ENCODE peak calls at places on chromosomes 11 and 22, in four cellular contexts. One of them, this sample, is unnamed.

GRCh38 chr22:34812631-34813030 is 253.3 kb upstream of the ISX start:
- DNase-seq in stimulated activated CD4-positive, alpha-beta T cell treated with anti-CD3 and anti-CD28 coated beads, Interleukin-12 subunit alpha, Interleukin-12 subunit beta, amount 100 ng/mL, for 48 hours: no peak
- DNase-seq in fibroblast of villous mesenchyme: no peak
- DNase-seq in posterior vena cava: no peak
- DNase-seq in this sample: no peak

GRCh38 chr11:28932940-28933339 is 824.8 kb downstream of the METTL15 start:
- DNase-seq in fibroblast of villous mesenchyme: no peak
- DNase-seq in stimulated activated CD4-positive, alpha-beta T cell treated with anti-CD3 and anti-CD28 coated beads, Interleukin-12 subunit alpha, Interleukin-12 subunit beta, amount 100 ng/mL, for 48 hours: no peak
- DNase-seq in posterior vena cava: no peak
- DNase-seq in this sample: no peak

GRCh38 chr11:77085652-77086051 is 17.0 kb upstream of the OMP start:
- DNase-seq in stimulated activated CD4-positive, alpha-beta T cell treated with anti-CD3 and anti-CD28 coated beads, Interleukin-12 subunit alpha, Interleukin-12 subunit beta, amount 100 ng/mL, for 48 hours: no peak
- DNase-seq in posterior vena cava: peak; percentile 32
- DNase-seq in fibroblast of villous mesenchyme: no peak
- DNase-seq in this sample: peak; percentile 47

GRCh38 chr11:2912498-2912897 is 16.7 kb downstream of the PHLDA2 start:
- DNase-seq in posterior vena cava: no peak
- DNase-seq in stimulated activated CD4-positive, alpha-beta T cell treated with anti-CD3 and anti-CD28 coated beads, Interleukin-12 subunit alpha, Interleukin-12 subunit beta, amount 100 ng/mL, for 48 hours: no peak
- DNase-seq in fibroblast of villous mesenchyme: peak; percentile 54
- DNase-seq in this sample: no peak

GRCh38 chr11:69463181-69463891 is 18.1 kb upstream of the LINC01488 start:
- DNase-seq in posterior vena cava: peak; percentile 90
- DNase-seq in stimulated activated CD4-positive, alpha-beta T cell treated with anti-CD3 and anti-CD28 coated beads, Interleukin-12 subunit alpha, Interleukin-12 subunit beta, amount 100 ng/mL, for 48 hours: no peak
- DNase-seq in fibroblast of villous mesenchyme: peak; percentile 73
- DNase-seq in this sample: no peak

GRCh38 chr11:13135385-13136271 is 126.5 kb downstream of the RASSF10 start:
- DNase-seq in stimulated activated CD4-positive, alpha-beta T cell treated with anti-CD3 and anti-CD28 coated beads, Interleukin-12 subunit alpha, Interleukin-12 subunit beta, amount 100 ng/mL, for 48 hours: no peak
- DNase-seq in fibroblast of villous mesenchyme: peak; percentile 64
- DNase-seq in posterior vena cava: no peak
- DNase-seq in this sample: no peak

GRCh38 chr22:31613286-31613903 is 48.6 kb downstream of the PISD start:
- DNase-seq in fibroblast of villous mesenchyme: no peak
- DNase-seq in stimulated activated CD4-positive, alpha-beta T cell treated with anti-CD3 and anti-CD28 coated beads, Interleukin-12 subunit alpha, Interleukin-12 subunit beta, amount 100 ng/mL, for 48 hours: no peak
- DNase-seq in posterior vena cava: no peak
- DNase-seq in this sample: no peak

GRCh38 chr22:35589071-35589735 is 27.9 kb downstream of the MB start:
- DNase-seq in fibroblast of villous mesenchyme: peak; percentile 98
- DNase-seq in posterior vena cava: peak; percentile 90
- DNase-seq in stimulated activated CD4-positive, alpha-beta T cell treated with anti-CD3 and anti-CD28 coated beads, Interleukin-12 subunit alpha, Interleukin-12 subunit beta, amount 100 ng/mL, for 48 hours: no peak
- DNase-seq in this sample: no peak